ENCODE peak calls at places on chromosomes 4 and X, in nine cellular contexts. T is vagina; K is prostate gland; F is CD8-positive, alpha-beta memory T cell; N is transverse colon; Z is cardiac muscle cell; L is substantia nigra; S is left lung; Y is psoas muscle. W is an unnamed sample.

GRCh38 chr4:81504685-81505598 is 33.2 kb upstream of the RASGEF1B start:
- DNase-seq in Z (no peak), Y (peak; percentile 64), L (no peak), F (peak; percentile 31), N (peak; percentile 73), S (peak; percentile 84), K (peak; percentile 62), T (no peak), W (peak; percentile 52)

GRCh38 chr4:117560329-117560728 is 474.0 kb upstream of the NDST3 start:
- DNase-seq in K (no peak), S (no peak), N (no peak), L (no peak), F (no peak), Y (no peak), T (no peak), Z (no peak), W (no peak)

GRCh38 chrX:132271330-132271729 is 52.1 kb upstream of the RAP2C start:
- DNase-seq in Z (no peak), L (no peak), K (peak; percentile 4), Y (no peak), T (no peak), F (no peak), S (no peak), N (no peak), W (no peak)

GRCh38 chrX:116238093-116238492 is 67.5 kb downstream of the AGTR2 start:
- DNase-seq in Y (no peak), K (no peak), Z (no peak), S (no peak), F (no peak), T (no peak), L (no peak), N (no peak), W (no peak)

GRCh38 chr4:147589586-147589985 is 27.6 kb upstream of the TMEM184C start:
- DNase-seq in T (no peak), K (no peak), Y (no peak), L (no peak), F (no peak), Z (no peak), N (no peak), S (no peak), W (no peak)

GRCh38 chrX:154074199-154074598 is 23.3 kb downstream of the MECP2 start:
- DNase-seq in L (no peak), T (no peak), F (no peak), N (no peak), K (no peak), Z (peak; percentile 18), S (no peak), Y (no peak), W (no peak)

GRCh38 chrX:130636277-130636676 is 234.5 kb downstream of the RBMX2 start:
- DNase-seq in K (no peak), S (no peak), L (no peak), F (no peak), T (no peak), Y (no peak), Z (no peak), N (no peak), W (no peak)

GRCh38 chr4:125397226-125397625 is 82.5 kb downstream of the FAT4 start:
- DNase-seq in Y (no peak), T (no peak), K (no peak), L (no peak), N (no peak), Z (no peak), F (no peak), S (no peak), W (no peak)

GRCh38 chr4:159400782-159401712 is 298.2 kb downstream of the RAPGEF2 start:
- DNase-seq in L (no peak), K (no peak), F (no peak), T (no peak), S (no peak), Z (no peak), N (no peak), Y (no peak), W (no peak)
- H3K27ac ChIP-seq in L (no peak overlapping the region), K (no peak overlapping the region), F (no peak overlapping the region), T (no peak overlapping the region), S (no peak overlapping the region), Z (no peak overlapping the region), N (no peak overlapping the region), Y (peak overlapping the region; percentile 9), W (no peak overlapping the region)

GRCh38 chr4:140756292-140757219 is at the start of gene TBC1D9:
- DNase-seq in S (peak; percentile 87), K (peak; percentile 67), L (peak; percentile 22), Z (peak; percentile 82), Y (peak; percentile 69), F (no peak), T (no peak), N (peak; percentile 84), W (peak; percentile 79)

GRCh38 chr4:140755811-140756291 is 334 bp downstream of the TBC1D9 start:
- DNase-seq in N (peak; percentile 50), T (no peak), Z (peak; percentile 73), L (peak; percentile 22), Y (peak; percentile 50), S (peak; percentile 57), F (no peak), K (peak; percentile 34), W (peak; percentile 63)

GRCh38 chr4:140754918-140755810 is 1.0 kb downstream of the TBC1D9 start:
- DNase-seq in T (no peak), N (no peak), F (no peak), L (no peak), Z (no peak), K (no peak), S (no peak), Y (no peak), W (no peak)

GRCh38 chr4:140752669-140753068 is 3.5 kb downstream of the TBC1D9 start:
- DNase-seq in Z (no peak), K (no peak), S (no peak), L (no peak), N (no peak), T (no peak), Y (no peak), F (no peak), W (no peak)

DNA sequence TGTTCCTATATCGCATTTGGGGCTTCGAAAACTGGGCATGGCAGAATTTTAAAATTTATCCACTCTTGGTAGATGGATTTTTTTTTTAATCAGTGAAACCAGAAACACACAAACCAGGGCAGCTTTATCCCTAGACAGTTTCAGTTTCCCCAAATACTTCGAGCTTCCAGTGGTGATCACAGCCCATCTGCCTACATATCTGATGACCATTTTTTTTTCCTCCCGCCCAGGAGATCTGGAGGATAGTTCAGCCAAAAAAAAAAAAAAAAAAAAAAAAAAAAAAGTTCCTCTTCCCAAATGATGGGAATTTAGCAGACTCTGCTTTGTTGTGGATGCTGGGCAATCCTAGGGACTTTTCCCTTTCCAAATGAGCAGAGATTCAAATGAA is 1.0 kb upstream of the TBC1D9 start:
- DNase-seq in T (no peak), N (no peak), L (no peak), Y (no peak), K (no peak), F (no peak), Z (no peak), S (no peak), W (no peak)
- H3K27ac ChIP-seq in T (peak overlapping the region; percentile 93), N (peak overlapping the region; percentile 92), L (no peak overlapping the region), Y (peak overlapping the region; percentile 86), K (peak overlapping the region; percentile 97), F (no peak overlapping the region), Z (no peak overlapping the region), S (peak overlapping the region; percentile 100), W (peak overlapping the region; percentile 93)

GRCh38 chr4:184316821-184317220 is 99.1 kb upstream of the ENPP6 start:
- DNase-seq in Z (no peak), S (no peak), N (no peak), K (no peak), T (no peak), Y (no peak), F (no peak), L (no peak), W (no peak)

GRCh38 chr4:184313058-184313709 is 95.5 kb upstream of the ENPP6 start:
- DNase-seq in K (no peak), L (no peak), Z (no peak), Y (no peak), F (no peak), S (no peak), T (no peak), N (no peak), W (no peak)

GRCh38 chr4:184312126-184312525 is 94.5 kb upstream of the ENPP6 start:
- DNase-seq in N (no peak), S (no peak), Y (no peak), F (no peak), K (no peak), Z (no peak), T (no peak), L (no peak), W (no peak)

GRCh38 chr4:184315675-184316359 is 98.1 kb upstream of the ENPP6 start:
- DNase-seq in L (no peak), N (no peak), Y (no peak), K (no peak), S (no peak), F (no peak), T (no peak), Z (no peak), W (no peak)

DNA sequence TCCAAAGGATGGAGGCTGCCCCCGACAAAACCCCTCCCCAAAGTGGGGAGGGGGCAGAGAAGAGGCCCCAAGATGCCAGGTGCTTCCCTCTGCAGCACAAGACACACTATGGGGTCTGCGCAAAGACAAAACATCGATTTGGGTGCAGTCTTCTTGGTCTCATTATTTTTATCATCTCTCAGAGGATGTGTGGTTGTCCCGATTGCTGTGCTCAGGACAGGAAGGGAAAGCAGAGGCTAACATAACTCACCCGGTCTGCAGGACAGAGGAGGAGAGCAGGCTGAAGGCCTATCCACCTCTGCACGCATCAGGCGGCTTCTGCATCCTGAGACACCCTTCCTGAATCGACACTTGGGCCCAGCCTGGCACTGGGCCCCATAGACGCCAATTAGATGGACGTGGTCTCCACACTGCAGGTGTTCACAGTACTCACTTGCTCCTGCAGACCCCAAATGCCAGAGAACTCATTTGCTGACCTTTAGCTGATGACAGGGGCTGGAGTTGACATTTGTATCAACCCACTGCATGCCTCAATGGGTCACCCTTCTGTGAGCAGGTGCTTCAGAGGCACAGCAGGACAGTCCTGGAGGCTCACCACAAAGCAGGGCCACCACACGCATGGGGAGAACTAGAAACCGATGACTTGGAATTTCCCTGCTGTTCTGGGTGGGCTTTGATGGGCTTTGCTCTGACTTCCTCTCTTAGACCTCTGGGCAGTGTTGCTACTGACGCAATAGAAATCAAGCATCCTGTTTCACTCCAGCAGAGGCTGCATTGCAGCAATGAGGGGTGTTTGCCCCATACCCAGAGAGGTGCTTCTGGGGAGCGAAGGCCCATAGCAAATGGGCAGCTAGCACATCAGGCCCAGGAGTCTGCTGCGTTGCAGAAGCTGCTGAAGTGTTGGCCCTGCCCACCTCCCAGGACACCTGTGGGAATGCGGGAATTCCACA is 96.3 kb upstream of the ENPP6 start:
- DNase-seq in T (no peak), Y (no peak), F (no peak), K (no peak), N (peak; percentile 36), Z (no peak), S (no peak), L (no peak), W (no peak)
- H3K27ac ChIP-seq in T (no peak overlapping the region), Y (no peak overlapping the region), F (no peak overlapping the region), K (no peak overlapping the region), N (no peak overlapping the region), Z (no peak overlapping the region), S (no peak overlapping the region), L (no peak overlapping the region), W (no peak overlapping the region)

GRCh38 chr4:87075876-87076275 is 141.1 kb downstream of the AFF1 start:
- DNase-seq in Y (no peak), N (no peak), L (no peak), K (no peak), Z (no peak), F (no peak), T (no peak), S (no peak), W (no peak)

GRCh38 chr4:87076690-87077358 is 142.0 kb downstream of the AFF1 start:
- DNase-seq in T (no peak), K (peak; percentile 44), L (no peak), Y (no peak), Z (no peak), N (no peak), S (no peak), F (no peak), W (no peak)

GRCh38 chr4:87073570-87074470 is 139.0 kb downstream of the AFF1 start:
- DNase-seq in T (no peak), L (no peak), Z (no peak), N (peak; percentile 60), Y (no peak), F (peak; percentile 11), K (peak; percentile 53), S (no peak), W (no peak)

GRCh38 chr4:87071401-87071800 is 136.6 kb downstream of the AFF1 start:
- DNase-seq in N (peak; percentile 37), F (no peak), S (no peak), Z (no peak), K (no peak), T (no peak), L (no peak), Y (no peak), W (no peak)

GRCh38 chr4:87073187-87073569 is 138.4 kb downstream of the AFF1 start:
- DNase-seq in L (no peak), Z (no peak), F (no peak), K (no peak), S (no peak), N (no peak), T (no peak), Y (no peak), W (no peak)
- H3K27ac ChIP-seq in L (peak overlapping the region; percentile 66), Z (no peak overlapping the region), F (no peak overlapping the region), K (peak overlapping the region; percentile 53), S (peak overlapping the region; percentile 57), N (peak overlapping the region; percentile 78), T (peak overlapping the region; percentile 43), Y (peak overlapping the region; percentile 90), W (no peak overlapping the region)